ENCODE peak calls at places on chromosomes 6 and 20, in five cellular contexts. One of them, this sample, is unnamed.

GRCh38 chr20:49435639-49436038 is 46.8 kb downstream of the KCNB1 start:
- DNase-seq in CD4-positive, alpha-beta T cell: no peak
- DNase-seq in NCI-H2081: no peak
- DNase-seq in EL: no peak
- DNase-seq in bronchial epithelial cell: no peak
- DNase-seq in this sample: peak

GRCh38 chr6:110646419-110646698 is 168.9 kb downstream of the CDK19 start:
- DNase-seq in bronchial epithelial cell: no peak
- DNase-seq in EL: no peak
- DNase-seq in CD4-positive, alpha-beta T cell: no peak
- DNase-seq in NCI-H2081: no peak
- DNase-seq in this sample: no peak

GRCh38 chr20:6786548-6786947 is 19.1 kb downstream of the BMP2 start:
- DNase-seq in EL: no peak
- DNase-seq in CD4-positive, alpha-beta T cell: no peak
- DNase-seq in bronchial epithelial cell: no peak
- DNase-seq in NCI-H2081: no peak
- DNase-seq in this sample: no peak

GRCh38 chr20:49579874-49580817 is 12.2 kb upstream of the PTGIS start:
- DNase-seq in EL: peak
- DNase-seq in NCI-H2081: no peak
- DNase-seq in bronchial epithelial cell: no peak
- DNase-seq in CD4-positive, alpha-beta T cell: no peak
- DNase-seq in this sample: no peak

GRCh38 chr6:46366190-46366900 is 124.9 kb downstream of the RCAN2 start:
- DNase-seq in NCI-H2081: no peak
- DNase-seq in CD4-positive, alpha-beta T cell: no peak
- DNase-seq in bronchial epithelial cell: no peak
- DNase-seq in EL: no peak
- DNase-seq in this sample: no peak

GRCh38 chr6:30544666-30545272 is 11.5 kb downstream of the GNL1 start:
- DNase-seq in bronchial epithelial cell: peak
- DNase-seq in CD4-positive, alpha-beta T cell: no peak
- DNase-seq in EL: peak
- DNase-seq in NCI-H2081: peak
- DNase-seq in this sample: peak

GRCh38 chr20:10673176-10673830 is 496 bp downstream of the JAG1 start:
- DNase-seq in NCI-H2081: peak
- DNase-seq in bronchial epithelial cell: no peak
- DNase-seq in EL: peak
- DNase-seq in CD4-positive, alpha-beta T cell: no peak
- DNase-seq in this sample: peak

GRCh38 chr6:53869964-53870363 is 75.2 kb downstream of the LRRC1 start:
- DNase-seq in CD4-positive, alpha-beta T cell: no peak
- DNase-seq in NCI-H2081: no peak
- DNase-seq in EL: no peak
- DNase-seq in bronchial epithelial cell: no peak
- DNase-seq in this sample: no peak

GRCh38 chr20:60535211-60535610 is 577.0 kb downstream of the CDH26 start:
- DNase-seq in CD4-positive, alpha-beta T cell: no peak
- DNase-seq in bronchial epithelial cell: no peak
- DNase-seq in NCI-H2081: no peak
- DNase-seq in EL: no peak
- DNase-seq in this sample: no peak

GRCh38 chr20:58308680-58309527 is 611 bp upstream of the RAB22A start:
- DNase-seq in NCI-H2081: peak
- DNase-seq in EL: peak
- DNase-seq in CD4-positive, alpha-beta T cell: no peak
- DNase-seq in bronchial epithelial cell: no peak
- DNase-seq in this sample: peak

GRCh38 chr6:14383393-14384174 is 266.0 kb downstream of the CD83 start:
- DNase-seq in bronchial epithelial cell: no peak
- DNase-seq in NCI-H2081: no peak
- DNase-seq in CD4-positive, alpha-beta T cell: no peak
- DNase-seq in EL: no peak
- DNase-seq in this sample: no peak

GRCh38 chr20:14521016-14521415 is 183.6 kb upstream of the FLRT3 start:
- DNase-seq in CD4-positive, alpha-beta T cell: no peak
- DNase-seq in NCI-H2081: no peak
- DNase-seq in bronchial epithelial cell: peak
- DNase-seq in EL: no peak
- DNase-seq in this sample: no peak

GRCh38 chr20:4261333-4262284 is 246.3 kb upstream of the RNF24 start:
- DNase-seq in bronchial epithelial cell: peak
- DNase-seq in CD4-positive, alpha-beta T cell: no peak
- DNase-seq in EL: peak
- DNase-seq in NCI-H2081: no peak
- DNase-seq in this sample: no peak

GRCh38 chr6:41200296-41200900 is 551 bp downstream of the TREML2 start:
- DNase-seq in bronchial epithelial cell: peak
- DNase-seq in CD4-positive, alpha-beta T cell: peak
- DNase-seq in NCI-H2081: no peak
- DNase-seq in EL: peak
- DNase-seq in this sample: no peak

GRCh38 chr6:140344149-140344913 is 969.9 kb upstream of the CITED2 start:
- DNase-seq in bronchial epithelial cell: peak
- DNase-seq in CD4-positive, alpha-beta T cell: no peak
- DNase-seq in EL: peak
- DNase-seq in NCI-H2081: no peak
- DNase-seq in this sample: no peak

GRCh38 chr6:5776104-5776503 is 230.6 kb downstream of the NRN1 start:
- DNase-seq in CD4-positive, alpha-beta T cell: no peak
- DNase-seq in EL: no peak
- DNase-seq in bronchial epithelial cell: no peak
- DNase-seq in NCI-H2081: no peak
- DNase-seq in this sample: no peak

GRCh38 chr6:4577406-4577805 is 198.8 kb upstream of the CDYL start:
- DNase-seq in bronchial epithelial cell: peak
- DNase-seq in EL: peak
- DNase-seq in NCI-H2081: no peak
- DNase-seq in CD4-positive, alpha-beta T cell: no peak
- DNase-seq in this sample: no peak

GRCh38 chr6:109165392-109165964 is 70.2 kb downstream of the CEP57L1 start:
- DNase-seq in CD4-positive, alpha-beta T cell: no peak
- DNase-seq in NCI-H2081: no peak
- DNase-seq in bronchial epithelial cell: peak
- DNase-seq in EL: peak
- DNase-seq in this sample: peak

GRCh38 chr6:22149501-22150490 is 147.0 kb downstream of the PRL start:
- DNase-seq in EL: no peak
- DNase-seq in bronchial epithelial cell: no peak
- DNase-seq in CD4-positive, alpha-beta T cell: no peak
- DNase-seq in NCI-H2081: peak
- DNase-seq in this sample: peak

GRCh38 chr20:63557481-63557891 is 3.5 kb downstream of the FNDC11 start:
- DNase-seq in EL: no peak
- DNase-seq in CD4-positive, alpha-beta T cell: no peak
- DNase-seq in bronchial epithelial cell: no peak
- DNase-seq in NCI-H2081: no peak
- DNase-seq in this sample: no peak

GRCh38 chr6:169960003-169960344 is 208.6 kb downstream of the ERMARD start:
- DNase-seq in CD4-positive, alpha-beta T cell: no peak
- DNase-seq in EL: no peak
- DNase-seq in NCI-H2081: no peak
- DNase-seq in bronchial epithelial cell: no peak
- DNase-seq in this sample: peak

GRCh38 chr6:25311251-25311910 is 32.2 kb downstream of the CARMIL1 start:
- DNase-seq in NCI-H2081: no peak
- DNase-seq in bronchial epithelial cell: peak
- DNase-seq in CD4-positive, alpha-beta T cell: no peak
- DNase-seq in EL: peak
- DNase-seq in this sample: no peak

GRCh38 chr6:53986165-53986720 is 125.0 kb upstream of the MLIP start:
- DNase-seq in CD4-positive, alpha-beta T cell: no peak
- DNase-seq in EL: peak
- DNase-seq in NCI-H2081: peak
- DNase-seq in bronchial epithelial cell: peak
- DNase-seq in this sample: peak

GRCh38 chr6:150068786-150069648 is at the start of gene ULBP3:
- DNase-seq in EL: peak
- DNase-seq in NCI-H2081: peak
- DNase-seq in CD4-positive, alpha-beta T cell: peak
- DNase-seq in bronchial epithelial cell: peak
- DNase-seq in this sample: peak

GRCh38 chr6:159929819-159930218 is 39.0 kb downstream of the MAS1 start:
- DNase-seq in EL: no peak
- DNase-seq in CD4-positive, alpha-beta T cell: peak
- DNase-seq in bronchial epithelial cell: peak
- DNase-seq in NCI-H2081: peak
- DNase-seq in this sample: peak

GRCh38 chr20:45408646-45409213 is 641 bp downstream of the DBNDD2 start:
- DNase-seq in NCI-H2081: no peak
- DNase-seq in CD4-positive, alpha-beta T cell: no peak
- DNase-seq in EL: no peak
- DNase-seq in bronchial epithelial cell: no peak
- DNase-seq in this sample: no peak

GRCh38 chr6:146543211-146543939 is at the start of gene RAB32:
- DNase-seq in NCI-H2081: peak
- DNase-seq in bronchial epithelial cell: peak
- DNase-seq in EL: peak
- DNase-seq in CD4-positive, alpha-beta T cell: no peak
- DNase-seq in this sample: no peak

GRCh38 chr20:25294459-25295385 is 46.8 kb downstream of the PYGB start:
- DNase-seq in EL: peak
- DNase-seq in bronchial epithelial cell: no peak
- DNase-seq in CD4-positive, alpha-beta T cell: peak
- DNase-seq in NCI-H2081: no peak
- DNase-seq in this sample: peak

GRCh38 chr6:81767163-81768000 is 14.9 kb upstream of the TENT5A start:
- DNase-seq in bronchial epithelial cell: no peak
- DNase-seq in EL: peak
- DNase-seq in NCI-H2081: no peak
- DNase-seq in CD4-positive, alpha-beta T cell: no peak
- DNase-seq in this sample: no peak

GRCh38 chr6:45822269-45822812 is 193.3 kb downstream of the CLIC5 start:
- DNase-seq in EL: no peak
- DNase-seq in NCI-H2081: no peak
- DNase-seq in bronchial epithelial cell: no peak
- DNase-seq in CD4-positive, alpha-beta T cell: no peak
- DNase-seq in this sample: no peak

GRCh38 chr20:17967595-17968365 is 814 bp downstream of the SNX5 start:
- DNase-seq in bronchial epithelial cell: no peak
- DNase-seq in EL: peak
- DNase-seq in CD4-positive, alpha-beta T cell: peak
- DNase-seq in NCI-H2081: no peak
- DNase-seq in this sample: no peak

GRCh38 chr6:4813055-4813454 is 36.9 kb downstream of the CDYL start:
- DNase-seq in EL: no peak
- DNase-seq in NCI-H2081: no peak
- DNase-seq in CD4-positive, alpha-beta T cell: no peak
- DNase-seq in bronchial epithelial cell: no peak
- DNase-seq in this sample: no peak

GRCh38 chr20:63926298-63926697 is 29.9 kb downstream of the UCKL1 start:
- DNase-seq in bronchial epithelial cell: no peak
- DNase-seq in CD4-positive, alpha-beta T cell: no peak
- DNase-seq in EL: no peak
- DNase-seq in NCI-H2081: no peak
- DNase-seq in this sample: no peak

GRCh38 chr6:43698584-43699349 is 11.2 kb upstream of the MRPS18A start:
- DNase-seq in EL: peak
- DNase-seq in NCI-H2081: no peak
- DNase-seq in CD4-positive, alpha-beta T cell: no peak
- DNase-seq in bronchial epithelial cell: peak
- DNase-seq in this sample: peak

GRCh38 chr6:118706702-118707101 is 55.3 kb upstream of the CEP85L start:
- DNase-seq in EL: peak
- DNase-seq in bronchial epithelial cell: no peak
- DNase-seq in CD4-positive, alpha-beta T cell: no peak
- DNase-seq in NCI-H2081: no peak
- DNase-seq in this sample: no peak

GRCh38 chr6:169473663-169474062 is 220.0 kb upstream of the THBS2 start:
- DNase-seq in NCI-H2081: no peak
- DNase-seq in bronchial epithelial cell: no peak
- DNase-seq in EL: no peak
- DNase-seq in CD4-positive, alpha-beta T cell: no peak
- DNase-seq in this sample: no peak

GRCh38 chr6:3244003-3244831 is 14.5 kb upstream of the PSMG4 start:
- DNase-seq in bronchial epithelial cell: no peak
- DNase-seq in EL: no peak
- DNase-seq in NCI-H2081: no peak
- DNase-seq in CD4-positive, alpha-beta T cell: no peak
- DNase-seq in this sample: no peak

GRCh38 chr6:43785904-43786303 is 15.9 kb downstream of the VEGFA start:
- DNase-seq in bronchial epithelial cell: no peak
- DNase-seq in CD4-positive, alpha-beta T cell: no peak
- DNase-seq in NCI-H2081: no peak
- DNase-seq in EL: no peak
- DNase-seq in this sample: no peak

GRCh38 chr20:845967-846893 is 12.7 kb downstream of the FAM110A start:
- DNase-seq in CD4-positive, alpha-beta T cell: no peak
- DNase-seq in EL: no peak
- DNase-seq in bronchial epithelial cell: no peak
- DNase-seq in NCI-H2081: no peak
- DNase-seq in this sample: no peak

This sample was measured in NCI-H1417.